ENCODE peak calls at places on chromosomes 5 and 9, in four cellular contexts. J, U, D and X are unnamed samples.

GRCh38 chr9:35771524-35771923 is 17.4 kb upstream of the MSMP start:
- DNase-seq in J (peak), U (no peak), D (no peak), X (no peak)

GRCh38 chr9:36946653-36947052 is 87.4 kb downstream of the PAX5 start:
- DNase-seq in J (no peak), U (no peak), D (no peak), X (no peak)

GRCh38 chr9:34675048-34675714 is 12.7 kb upstream of the CCL27 start:
- DNase-seq in J (peak), U (peak), D (peak), X (peak)

GRCh38 chr5:164255598-164256213 is 750.3 kb downstream of the MAT2B start:
- DNase-seq in J (no peak), U (no peak), D (no peak), X (no peak)

GRCh38 chr5:34570143-34570542 is 86.0 kb upstream of the RAI14 start:
- DNase-seq in J (no peak), U (no peak), D (no peak), X (no peak)

GRCh38 chr5:79697222-79698164 is 7.9 kb downstream of the CMYA5 start:
- DNase-seq in J (no peak), U (no peak), D (no peak), X (no peak)

GRCh38 chr5:176541338-176542134 is 4.3 kb upstream of the RNF44 start:
- DNase-seq in J (peak), U (peak), D (peak), X (peak)

GRCh38 chr5:134647750-134648424 is 698 bp upstream of the SEC24A start:
- DNase-seq in J (no peak), U (no peak), D (peak), X (peak)

GRCh38 chr5:103829585-103829984 is 267.0 kb upstream of the NUDT12 start:
- DNase-seq in J (peak), U (no peak), D (no peak), X (no peak)

GRCh38 chr5:168842571-168843205 is 263.5 kb upstream of the PANK3 start:
- DNase-seq in J (no peak), U (no peak), D (no peak), X (no peak)